ENCODE peak calls at places on chromosome 20, in five cellular contexts. One of them, this sample, is unnamed.

GRCh38 chr20:37901667-37902503 is 1.0 kb upstream of the VSTM2L start:
- DNase-seq in K562: peak; percentile 88
- DNase-seq in HCT116: peak; percentile 4
- DNase-seq in GM12878: no peak
- DNase-seq in SK-N-SH: peak; percentile 86
- DNase-seq in this sample: no peak

GRCh38 chr20:61684583-61685235 is 381.0 kb downstream of the TAF4 start:
- DNase-seq in K562: no peak
- DNase-seq in HCT116: no peak
- DNase-seq in GM12878: no peak
- DNase-seq in SK-N-SH: no peak
- DNase-seq in this sample: no peak

GRCh38 chr20:18734525-18735189 is 78.9 kb upstream of the SCP2D1 start:
- DNase-seq in K562: no peak
- DNase-seq in HCT116: no peak
- DNase-seq in GM12878: no peak
- DNase-seq in SK-N-SH: no peak
- DNase-seq in this sample: no peak

GRCh38 chr20:61531553-61532345 is 279.7 kb downstream of the CDH4 start:
- DNase-seq in K562: no peak
- DNase-seq in HCT116: no peak
- DNase-seq in GM12878: no peak
- DNase-seq in SK-N-SH: no peak
- DNase-seq in this sample: no peak

GRCh38 chr20:46101957-46102356 is 12.2 kb upstream of the NCOA5 start:
- DNase-seq in K562: no peak
- DNase-seq in HCT116: no peak
- DNase-seq in GM12878: no peak
- DNase-seq in SK-N-SH: no peak
- DNase-seq in this sample: no peak

GRCh38 chr20:18003897-18004296 is 35.1 kb downstream of the MGME1 start:
- DNase-seq in K562: no peak
- DNase-seq in HCT116: no peak
- DNase-seq in GM12878: peak; percentile 26
- DNase-seq in SK-N-SH: no peak
- DNase-seq in this sample: no peak

GRCh38 chr20:19114410-19114809 is 98.0 kb upstream of the SLC24A3 start:
- DNase-seq in K562: no peak
- DNase-seq in HCT116: no peak
- DNase-seq in GM12878: peak; percentile 34
- DNase-seq in SK-N-SH: no peak
- DNase-seq in this sample: no peak

GRCh38 chr20:51022803-51023616 is at the start of gene KCNG1:
- DNase-seq in K562: peak; percentile 91
- DNase-seq in HCT116: peak; percentile 49
- DNase-seq in GM12878: no peak
- DNase-seq in SK-N-SH: peak; percentile 97
- DNase-seq in this sample: peak; percentile 68

GRCh38 chr20:58700121-58700780 is 7.7 kb downstream of the NPEPL1 start:
- DNase-seq in K562: no peak
- DNase-seq in HCT116: no peak
- DNase-seq in GM12878: no peak
- DNase-seq in SK-N-SH: no peak
- DNase-seq in this sample: no peak

GRCh38 chr20:63364801-63365585 is 3.8 kb upstream of the CHRNA4 start:
- DNase-seq in K562: no peak
- DNase-seq in HCT116: no peak
- DNase-seq in GM12878: no peak
- DNase-seq in SK-N-SH: no peak
- DNase-seq in this sample: no peak

GRCh38 chr20:61447950-61448349 is 195.9 kb downstream of the CDH4 start:
- DNase-seq in K562: no peak
- DNase-seq in HCT116: no peak
- DNase-seq in GM12878: no peak
- DNase-seq in SK-N-SH: no peak
- DNase-seq in this sample: peak; percentile 58

DNA sequence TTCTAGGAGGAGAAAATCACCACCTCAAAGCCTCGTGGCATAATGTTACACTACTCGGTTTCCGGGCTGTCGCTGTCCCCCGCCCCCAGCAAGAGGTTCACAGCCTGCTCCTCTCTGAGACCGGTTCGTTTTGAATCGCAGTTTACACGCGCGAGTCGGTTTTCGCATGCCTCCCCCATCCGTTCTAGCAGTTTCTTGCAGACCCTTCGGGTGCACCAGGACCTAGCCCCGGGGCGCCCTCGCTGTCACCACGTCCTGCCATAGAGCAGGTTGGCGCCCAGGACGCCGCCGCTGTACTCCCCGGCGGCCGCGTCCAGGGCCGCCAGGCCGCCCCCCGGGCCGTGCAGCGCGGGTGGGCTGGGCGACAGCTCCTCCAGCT is 1.7 kb downstream of the NKX2-4 start:
- DNase-seq in K562: no peak
- DNase-seq in HCT116: no peak
- DNase-seq in GM12878: no peak
- DNase-seq in SK-N-SH: no peak
- DNase-seq in this sample: no peak
- TF ChIP-seq YY1 in K562: no peak
- TF ChIP-seq YY1 in HCT116: no peak
- TF ChIP-seq YY1 in GM12878: no peak
- TF ChIP-seq YY1 in SK-N-SH: no peak
- TF ChIP-seq YY1 in this sample: no peak

GRCh38 chr20:39047417-39047985 is 85.4 kb downstream of the DHX35 start:
- DNase-seq in K562: no peak
- DNase-seq in HCT116: no peak
- DNase-seq in GM12878: no peak
- DNase-seq in SK-N-SH: no peak
- DNase-seq in this sample: no peak

GRCh38 chr20:39049148-39049547 is 87.0 kb downstream of the DHX35 start:
- DNase-seq in K562: no peak
- DNase-seq in HCT116: no peak
- DNase-seq in GM12878: no peak
- DNase-seq in SK-N-SH: no peak
- DNase-seq in this sample: no peak

GRCh38 chr20:39048000-39048696 is 86.0 kb downstream of the DHX35 start:
- DNase-seq in K562: peak; percentile 87
- DNase-seq in HCT116: peak; percentile 43
- DNase-seq in GM12878: peak; percentile 36
- DNase-seq in SK-N-SH: peak; percentile 89
- DNase-seq in this sample: peak; percentile 64

GRCh38 chr20:39050555-39050902 is 88.4 kb downstream of the DHX35 start:
- DNase-seq in K562: no peak
- DNase-seq in HCT116: no peak
- DNase-seq in GM12878: no peak
- DNase-seq in SK-N-SH: peak; percentile 36
- DNase-seq in this sample: no peak

DNA sequence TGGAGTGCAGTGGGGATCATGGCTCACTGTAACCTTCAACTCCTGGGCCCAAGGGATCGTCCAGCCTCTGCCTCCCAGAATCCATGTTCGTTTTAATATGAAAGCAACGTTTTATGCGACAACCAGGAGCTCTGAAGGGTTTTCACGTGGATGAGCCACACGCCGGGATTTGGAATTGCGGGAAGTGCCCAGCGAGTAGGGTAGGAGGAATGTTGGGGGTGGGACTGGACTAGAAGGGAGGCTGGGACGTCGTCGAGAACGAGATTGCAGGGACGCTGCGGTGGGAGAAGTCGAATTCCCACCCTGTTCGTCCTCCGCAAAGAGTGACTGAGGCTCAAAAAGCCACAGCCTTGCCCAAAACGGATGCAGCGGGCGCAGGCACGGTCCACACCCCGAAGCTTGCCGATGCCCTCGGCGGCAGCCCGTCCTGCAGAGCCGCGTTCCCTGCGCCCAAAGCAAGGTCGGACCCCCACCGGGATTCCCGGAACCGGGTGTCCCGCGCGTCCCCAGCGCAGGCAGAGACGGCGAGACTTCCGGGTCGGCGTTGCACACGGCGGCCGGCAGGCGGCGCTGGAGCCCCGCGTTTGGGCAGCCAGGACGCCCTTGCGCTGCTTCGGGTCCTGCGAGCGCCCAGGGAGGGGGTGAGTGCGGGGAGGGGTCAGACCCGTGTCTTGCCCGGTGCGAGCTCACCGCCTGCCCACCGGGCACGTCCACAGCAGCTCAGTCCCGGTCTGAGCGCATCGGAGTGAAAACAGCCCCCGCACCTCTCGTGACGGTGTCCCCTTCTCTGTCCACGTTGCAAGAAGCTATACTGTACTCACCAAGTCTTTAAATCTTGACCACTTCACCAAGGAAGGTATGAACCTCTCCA is 87.8 kb downstream of the DHX35 start:
- DNase-seq in K562: peak; percentile 89
- DNase-seq in HCT116: peak; percentile 40
- DNase-seq in GM12878: peak; percentile 21
- DNase-seq in SK-N-SH: peak; percentile 92
- DNase-seq in this sample: peak; percentile 70
- TF ChIP-seq YY1 in K562: no peak
- TF ChIP-seq YY1 in HCT116: no peak
- TF ChIP-seq YY1 in GM12878: peak; percentile 73
- TF ChIP-seq YY1 in SK-N-SH: no peak
- TF ChIP-seq YY1 in this sample: no peak

DNA sequence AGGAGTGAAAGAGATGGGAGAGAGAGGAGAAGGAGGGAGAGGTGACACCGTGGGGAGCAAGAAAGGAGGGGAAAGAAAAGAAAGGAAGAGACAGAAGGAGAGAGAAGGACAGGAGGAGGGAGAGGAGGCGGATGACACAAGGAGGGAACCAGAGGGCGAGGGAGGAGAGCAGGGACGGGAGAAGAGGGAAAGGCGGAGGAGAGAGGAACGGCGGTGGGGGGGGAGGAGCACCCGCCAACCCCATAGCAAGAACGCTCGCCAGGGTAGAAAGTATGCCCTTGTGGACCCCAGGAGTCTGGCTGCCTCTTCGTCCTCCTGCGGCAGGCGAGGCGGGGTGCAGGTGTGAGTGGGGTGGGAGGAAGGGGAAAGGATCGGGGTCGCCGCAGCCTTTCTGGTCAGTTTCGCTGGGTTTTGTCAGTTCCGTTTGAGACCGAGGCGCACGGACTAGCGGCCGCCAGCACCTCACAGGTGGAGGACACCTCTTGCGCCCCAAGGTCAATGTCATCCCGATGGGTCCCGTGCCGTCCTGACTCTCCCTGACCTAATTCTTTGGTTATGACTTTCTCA is 4.4 kb upstream of the INSM1 start:
- DNase-seq in K562: no peak
- DNase-seq in HCT116: no peak
- DNase-seq in GM12878: no peak
- DNase-seq in SK-N-SH: no peak
- DNase-seq in this sample: no peak
- TF ChIP-seq YY1 in K562: no peak
- TF ChIP-seq YY1 in HCT116: no peak
- TF ChIP-seq YY1 in GM12878: no peak
- TF ChIP-seq YY1 in SK-N-SH: no peak
- TF ChIP-seq YY1 in this sample: no peak

GRCh38 chr20:43968341-43968740 is 53.7 kb downstream of the TOX2 start:
- DNase-seq in K562: no peak
- DNase-seq in HCT116: no peak
- DNase-seq in GM12878: no peak
- DNase-seq in SK-N-SH: no peak
- DNase-seq in this sample: no peak
- TF ChIP-seq YY1 in K562: no peak
- TF ChIP-seq YY1 in HCT116: no peak
- TF ChIP-seq YY1 in GM12878: no peak
- TF ChIP-seq YY1 in SK-N-SH: no peak
- TF ChIP-seq YY1 in this sample: no peak

GRCh38 chr20:38924718-38925117 is 1.5 kb upstream of the FAM83D start:
- DNase-seq in K562: no peak
- DNase-seq in HCT116: no peak
- DNase-seq in GM12878: no peak
- DNase-seq in SK-N-SH: no peak
- DNase-seq in this sample: no peak

GRCh38 chr20:38926142-38926933 is at the start of gene FAM83D:
- DNase-seq in K562: peak; percentile 99
- DNase-seq in HCT116: peak; percentile 97
- DNase-seq in GM12878: peak; percentile 92
- DNase-seq in SK-N-SH: peak; percentile 99
- DNase-seq in this sample: peak; percentile 99

GRCh38 chr20:38930242-38930569 is 4.0 kb downstream of the FAM83D start:
- DNase-seq in K562: no peak
- DNase-seq in HCT116: no peak
- DNase-seq in GM12878: no peak
- DNase-seq in SK-N-SH: no peak
- DNase-seq in this sample: no peak

GRCh38 chr20:38926934-38927616 is 858 bp downstream of the FAM83D start:
- DNase-seq in K562: peak; percentile 30
- DNase-seq in HCT116: no peak
- DNase-seq in GM12878: no peak
- DNase-seq in SK-N-SH: no peak
- DNase-seq in this sample: no peak

GRCh38 chr20:38927902-38928578 is 1.8 kb downstream of the FAM83D start:
- DNase-seq in K562: no peak
- DNase-seq in HCT116: no peak
- DNase-seq in GM12878: no peak
- DNase-seq in SK-N-SH: no peak
- DNase-seq in this sample: no peak
- TF ChIP-seq YY1 in K562: no peak
- TF ChIP-seq YY1 in HCT116: no peak
- TF ChIP-seq YY1 in GM12878: no peak
- TF ChIP-seq YY1 in SK-N-SH: no peak
- TF ChIP-seq YY1 in this sample: no peak

DNA sequence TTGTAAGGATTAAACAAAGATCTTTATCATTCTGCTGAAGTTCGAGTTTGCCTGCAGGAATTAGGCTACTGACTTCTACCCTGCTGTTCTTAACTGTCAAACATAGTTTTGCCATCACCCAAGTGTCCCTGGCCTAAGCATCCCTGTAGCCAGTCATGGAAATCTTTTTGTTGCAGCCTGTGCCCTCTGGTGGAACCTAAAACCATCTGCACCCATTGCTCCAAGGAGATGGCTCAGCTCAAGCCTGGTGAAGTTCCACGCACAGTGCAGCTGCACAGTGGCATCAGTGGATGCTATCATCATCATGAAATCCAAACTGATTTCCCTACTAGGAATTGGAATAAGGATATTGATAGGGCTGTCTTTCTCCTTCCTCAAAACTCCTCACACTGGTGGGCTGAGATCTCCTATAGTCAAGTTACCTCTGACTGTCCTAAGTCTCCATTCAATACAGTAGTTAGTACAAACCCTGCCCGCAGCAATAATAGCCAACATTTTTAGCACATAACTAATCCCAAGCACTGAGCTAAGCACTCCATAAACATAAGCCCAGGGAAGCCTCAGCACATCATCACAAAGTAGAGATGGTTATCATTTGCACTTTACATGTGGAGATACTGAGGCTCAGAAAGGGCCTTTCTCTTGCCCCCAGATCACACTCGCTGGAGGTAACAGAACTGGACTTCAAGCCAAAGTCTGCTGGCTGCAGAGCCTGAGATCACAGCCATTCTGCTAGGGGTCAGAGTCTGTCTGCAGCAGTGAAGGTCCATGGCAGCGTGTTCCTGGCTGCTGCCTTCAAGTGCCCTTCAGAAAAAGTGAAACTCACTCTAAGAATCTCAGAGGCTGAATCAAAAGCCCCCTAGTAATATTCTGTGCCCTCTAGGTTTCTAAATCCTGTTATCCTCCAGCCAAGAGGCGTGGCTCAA is 77.2 kb upstream of the MC3R start:
- DNase-seq in K562: no peak
- DNase-seq in HCT116: no peak
- DNase-seq in GM12878: no peak
- DNase-seq in SK-N-SH: peak; percentile 61
- DNase-seq in this sample: no peak
- TF ChIP-seq YY1 in K562: no peak
- TF ChIP-seq YY1 in HCT116: no peak
- TF ChIP-seq YY1 in GM12878: no peak
- TF ChIP-seq YY1 in SK-N-SH: no peak
- TF ChIP-seq YY1 in this sample: no peak

This sample was measured in NT2/D1.